ENCODE peak calls at places on chromosomes 2 and 18, in ten cellular contexts. B, N, W, V, D, E, T, U, F and P are unnamed samples.

GRCh38 chr18:34773961-34774754 is 64.1 kb downstream of the DTNA start:
- DNase-seq in B (peak; percentile 35), V (peak; percentile 46), D (no peak), T (peak; percentile 59), W (no peak), U (no peak), N (peak; percentile 53), E (no peak), F (no peak), P (no peak)

GRCh38 chr2:8546319-8547283 is 135.3 kb upstream of the ID2 start:
- DNase-seq in E (no peak), V (no peak), U (peak; percentile 20), N (peak; percentile 18), W (no peak), B (no peak), D (no peak), F (no peak), T (no peak), P (no peak)

GRCh38 chr2:74261204-74261864 is 62.9 kb downstream of the MTHFD2 start:
- DNase-seq in F (no peak), T (no peak), U (peak; percentile 34), B (peak; percentile 43), D (peak; percentile 93), E (no peak), V (peak; percentile 11), N (peak; percentile 33), W (peak; percentile 5), P (peak; percentile 60)

GRCh38 chr2:162840598-162841246 is 2.2 kb upstream of the KCNH7 start:
- DNase-seq in D (peak; percentile 90), V (peak; percentile 41), T (no peak), B (peak; percentile 62), W (peak; percentile 93), U (peak; percentile 52), F (no peak), N (no peak), E (no peak), P (no peak)

GRCh38 chr2:127066942-127067341 is 40.0 kb downstream of the BIN1 start:
- DNase-seq in F (peak; percentile 66), N (peak; percentile 68), E (no peak), T (peak; percentile 87), B (peak; percentile 77), D (no peak), U (peak; percentile 46), W (no peak), V (no peak), P (no peak)

GRCh38 chr2:44825702-44826101 is 115.8 kb upstream of the SIX3 start:
- DNase-seq in W (no peak), F (no peak), D (no peak), T (no peak), E (no peak), B (no peak), V (no peak), N (no peak), U (peak; percentile 72), P (no peak)

GRCh38 chr2:86383844-86384243 is 46.4 kb upstream of the REEP1 start:
- DNase-seq in V (no peak), N (no peak), B (peak; percentile 67), W (no peak), D (no peak), T (no peak), F (no peak), U (no peak), E (no peak), P (no peak)

GRCh38 chr2:134736167-134736885 is 17.5 kb upstream of the TMEM163 start:
- DNase-seq in D (peak; percentile 95), T (no peak), W (peak; percentile 21), E (no peak), U (no peak), V (no peak), N (no peak), B (peak; percentile 47), F (no peak), P (no peak)

GRCh38 chr2:111919794-111920608 is 21.6 kb downstream of the MERTK start:
- DNase-seq in V (peak; percentile 63), E (no peak), B (no peak), N (peak; percentile 34), T (peak; percentile 40), U (peak; percentile 73), W (no peak), F (no peak), D (no peak), P (no peak)

GRCh38 chr2:191833356-191833755 is 13.5 kb downstream of the CAVIN2 start:
- DNase-seq in W (no peak), T (no peak), F (no peak), V (no peak), B (no peak), N (no peak), E (no peak), U (no peak), D (no peak), P (no peak)
- H3K4me3 ChIP-seq in W (no peak overlapping the region), T (no peak overlapping the region), F (no peak overlapping the region), V (no peak overlapping the region), B (no peak overlapping the region), N (no peak overlapping the region), E (no peak overlapping the region), U (no peak overlapping the region), D (no peak overlapping the region), P (no peak overlapping the region)

DNA sequence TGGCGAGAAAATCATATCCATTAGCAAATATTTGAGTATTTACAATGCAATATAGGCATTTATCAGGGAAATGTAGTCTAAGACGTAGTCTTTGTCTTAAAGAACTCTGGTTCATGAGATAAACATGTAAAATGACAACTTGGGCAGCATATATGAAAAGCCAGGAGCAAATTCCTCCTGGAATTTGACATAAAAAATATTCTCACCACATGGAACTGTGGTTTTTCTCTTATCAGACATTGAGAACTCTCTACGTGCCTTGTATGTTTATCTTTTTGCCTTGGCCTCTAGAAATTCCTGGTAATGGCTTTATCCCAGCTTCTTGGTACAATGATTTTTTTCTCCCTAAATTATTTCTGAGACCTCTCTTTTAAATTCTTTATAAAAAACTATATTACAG is 2.8 kb downstream of the MAPK4 start:
- DNase-seq in N (no peak), U (no peak), F (no peak), V (no peak), B (no peak), T (no peak), D (no peak), W (no peak), E (no peak), P (no peak)
- H3K27me3 ChIP-seq in N (peaks cover 66% of the 10 kb centered on the region), U (peaks cover 44% of the 10 kb centered on the region), F (peaks cover 41% of the 10 kb centered on the region), V (no peaks in the 10 kb centered on the region), B (peaks cover 44% of the 10 kb centered on the region), T (peaks cover 12% of the 10 kb centered on the region), D (peaks cover 16% of the 10 kb centered on the region), W (peaks cover 20% of the 10 kb centered on the region), E (peaks cover 25% of the 10 kb centered on the region), P (no peaks in the 10 kb centered on the region)

DNA sequence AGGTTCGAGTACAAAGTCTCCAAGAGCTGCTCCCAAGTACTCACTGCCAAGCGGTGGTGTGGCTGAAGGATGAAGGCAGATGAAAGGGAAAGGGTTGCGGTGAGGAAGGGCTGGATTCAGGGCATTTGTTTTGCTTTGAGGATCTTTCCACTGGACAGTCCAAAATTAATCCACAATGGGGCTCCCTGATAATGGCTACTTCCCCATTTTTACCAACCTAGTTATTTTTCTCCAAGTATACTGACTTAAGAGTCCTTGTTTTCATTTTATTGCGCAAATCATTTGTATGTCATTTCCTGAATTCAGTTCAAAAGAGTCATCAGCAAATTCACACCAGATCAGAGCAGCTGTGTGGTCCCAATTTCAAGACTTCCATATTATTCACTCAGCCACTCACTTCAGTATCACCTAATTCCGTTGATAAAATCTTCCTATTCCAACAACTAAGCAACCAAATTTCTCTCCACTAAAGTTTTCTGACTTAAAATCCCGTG is 497 bp upstream of the SESTD1 start:
- DNase-seq in E (no peak), W (no peak), D (no peak), T (no peak), U (no peak), V (no peak), N (no peak), F (no peak), B (peak; percentile 90), P (no peak)
- H3K4me3 ChIP-seq in E (peak overlapping the region; percentile 84), W (peak overlapping the region; percentile 97), D (no peak overlapping the region), T (peak overlapping the region; percentile 86), U (peak overlapping the region; percentile 48), V (peak overlapping the region; percentile 82), N (peak overlapping the region; percentile 80), F (peak overlapping the region; percentile 23), B (peak overlapping the region; percentile 98), P (peak overlapping the region; percentile 50)

GRCh38 chr2:26509141-26509540 is 31.2 kb upstream of the OTOF start:
- DNase-seq in U (no peak), D (no peak), E (no peak), W (no peak), F (no peak), V (no peak), T (no peak), B (no peak), N (no peak), P (no peak)

GRCh38 chr2:26510344-26510973 is 32.5 kb upstream of the OTOF start:
- DNase-seq in E (no peak), V (no peak), D (no peak), B (no peak), T (no peak), W (no peak), U (no peak), N (no peak), F (no peak), P (no peak)

GRCh38 chr2:26514045-26514444 is 36.1 kb upstream of the OTOF start:
- DNase-seq in U (no peak), E (no peak), F (no peak), V (no peak), D (no peak), T (no peak), W (no peak), N (no peak), B (no peak), P (no peak)

GRCh38 chr2:26513261-26513660 is 35.3 kb upstream of the OTOF start:
- DNase-seq in W (no peak), E (no peak), V (no peak), D (no peak), B (no peak), T (no peak), U (no peak), F (no peak), N (no peak), P (no peak)

GRCh38 chr2:26511466-26511865 is 33.5 kb upstream of the OTOF start:
- DNase-seq in N (no peak), B (no peak), D (no peak), F (no peak), W (no peak), U (no peak), V (no peak), T (no peak), E (no peak), P (peak; percentile 56)
- H3K27me3 ChIP-seq in N (peaks cover 35% of the 10 kb centered on the region), B (peaks cover 39% of the 10 kb centered on the region), D (no peaks in the 10 kb centered on the region), F (no peaks in the 10 kb centered on the region), W (no peaks in the 10 kb centered on the region), U (no peaks in the 10 kb centered on the region), V (no peaks in the 10 kb centered on the region), T (no peaks in the 10 kb centered on the region), E (peaks cover 21% of the 10 kb centered on the region), P (no peaks in the 10 kb centered on the region)

GRCh38 chr2:113234721-113235346 is 43.9 kb downstream of the PAX8 start:
- DNase-seq in W (no peak), U (no peak), E (no peak), N (no peak), F (no peak), D (no peak), T (no peak), V (no peak), B (peak; percentile 53), P (no peak)
- H3K4me3 ChIP-seq in W (no peak overlapping the region), U (no peak overlapping the region), E (peak overlapping the region; percentile 72), N (peak overlapping the region; percentile 66), F (no peak overlapping the region), D (no peak overlapping the region), T (no peak overlapping the region), V (peak overlapping the region; percentile 43), B (peak overlapping the region; percentile 73), P (no peak overlapping the region)

GRCh38 chr18:59229681-59230443 is 9.9 kb downstream of the GRP start:
- DNase-seq in V (peak; percentile 54), T (no peak), F (no peak), B (no peak), U (no peak), E (no peak), N (no peak), D (no peak), W (no peak), P (no peak)
- H3K27me3 ChIP-seq in V (no peaks in the 10 kb centered on the region), T (no peaks in the 10 kb centered on the region), F (no peaks in the 10 kb centered on the region), B (no peaks in the 10 kb centered on the region), U (no peaks in the 10 kb centered on the region), E (peaks cover 1% of the 10 kb centered on the region), N (peaks cover 15% of the 10 kb centered on the region), D (no peaks in the 10 kb centered on the region), W (no peaks in the 10 kb centered on the region), P (no peaks in the 10 kb centered on the region)